ENCODE peak calls at places on chromosome 14, in seven cellular contexts. K is IMR-90, F is breast epithelium, H is Peyer's patch, G is NB4, Z is esophagus squamous epithelium, V is A549. N is an unnamed sample.

GRCh38 chr14:32480337-32480736 is 151.2 kb downstream of the AKAP6 start:
- DNase-seq in Z (no peak), H (no peak), G (no peak), V (no peak), K (peak; percentile 70), F (no peak), N (no peak)

GRCh38 chr14:91918159-91918883 is 29.2 kb downstream of the FBLN5 start:
- DNase-seq in G (no peak), K (no peak), H (no peak), V (no peak), Z (no peak), F (no peak), N (no peak)

GRCh38 chr14:70909788-70910614 is 2.7 kb downstream of the PCNX1 start:
- DNase-seq in V (no peak), Z (no peak), G (peak; percentile 49), K (no peak), F (no peak), H (no peak), N (no peak)

GRCh38 chr14:51643137-51643536 is 8.6 kb upstream of the FRMD6 start:
- DNase-seq in V (no peak), K (peak; percentile 79), G (no peak), F (no peak), H (no peak), Z (no peak), N (no peak)

GRCh38 chr14:52929192-52929807 is 21.6 kb downstream of the FERMT2 start:
- DNase-seq in H (no peak), Z (no peak), K (no peak), G (no peak), F (no peak), V (no peak), N (no peak)

GRCh38 chr14:70011708-70012107 is 132.5 kb downstream of the SMOC1 start:
- DNase-seq in G (no peak), F (no peak), K (no peak), V (no peak), Z (no peak), H (no peak), N (peak; percentile 34)

GRCh38 chr14:24368215-24368561 is 204 bp downstream of the NFATC4 start:
- DNase-seq in F (no peak), Z (no peak), V (no peak), H (peak; percentile 18), K (no peak), G (no peak), N (no peak)

GRCh38 chr14:99159341-99160340 is 112.4 kb downstream of the BCL11B start:
- DNase-seq in Z (no peak), V (no peak), F (peak; percentile 36), G (no peak), H (no peak), K (no peak), N (peak; percentile 76)

GRCh38 chr14:22664261-22664660 is 20.1 kb upstream of the OR6J1 start:
- DNase-seq in K (no peak), H (no peak), Z (no peak), V (no peak), F (no peak), G (no peak), N (no peak)

GRCh38 chr14:68571073-68571703 is 221.7 kb downstream of the ZFP36L1 start:
- DNase-seq in V (no peak), G (no peak), H (no peak), F (no peak), Z (no peak), K (no peak), N (no peak)

GRCh38 chr14:59464651-59465569 is at the start of gene GPR135:
- DNase-seq in V (no peak), H (peak; percentile 66), F (peak; percentile 55), Z (no peak), G (no peak), K (peak; percentile 56), N (no peak)
- TF ChIP-seq POLR2A in V (no peak), H (no peak), F (no peak), Z (no peak), G (no peak), K (no peak), N (no peak)

GRCh38 chr14:39182770-39183684 is 8.0 kb downstream of the PNN start:
- DNase-seq in H (no peak), Z (no peak), K (no peak), F (no peak), G (no peak), V (no peak), N (no peak)

GRCh38 chr14:39181693-39182047 is 6.6 kb downstream of the PNN start:
- DNase-seq in H (no peak), F (no peak), K (no peak), Z (no peak), V (no peak), G (no peak), N (no peak)

GRCh38 chr14:39179042-39179441 is 4.0 kb downstream of the PNN start:
- DNase-seq in F (no peak), V (no peak), G (no peak), H (no peak), Z (no peak), K (no peak), N (no peak)

GRCh38 chr14:39180553-39180952 is 5.5 kb downstream of the PNN start:
- DNase-seq in Z (no peak), G (no peak), F (no peak), H (no peak), V (no peak), K (no peak), N (no peak)

DNA sequence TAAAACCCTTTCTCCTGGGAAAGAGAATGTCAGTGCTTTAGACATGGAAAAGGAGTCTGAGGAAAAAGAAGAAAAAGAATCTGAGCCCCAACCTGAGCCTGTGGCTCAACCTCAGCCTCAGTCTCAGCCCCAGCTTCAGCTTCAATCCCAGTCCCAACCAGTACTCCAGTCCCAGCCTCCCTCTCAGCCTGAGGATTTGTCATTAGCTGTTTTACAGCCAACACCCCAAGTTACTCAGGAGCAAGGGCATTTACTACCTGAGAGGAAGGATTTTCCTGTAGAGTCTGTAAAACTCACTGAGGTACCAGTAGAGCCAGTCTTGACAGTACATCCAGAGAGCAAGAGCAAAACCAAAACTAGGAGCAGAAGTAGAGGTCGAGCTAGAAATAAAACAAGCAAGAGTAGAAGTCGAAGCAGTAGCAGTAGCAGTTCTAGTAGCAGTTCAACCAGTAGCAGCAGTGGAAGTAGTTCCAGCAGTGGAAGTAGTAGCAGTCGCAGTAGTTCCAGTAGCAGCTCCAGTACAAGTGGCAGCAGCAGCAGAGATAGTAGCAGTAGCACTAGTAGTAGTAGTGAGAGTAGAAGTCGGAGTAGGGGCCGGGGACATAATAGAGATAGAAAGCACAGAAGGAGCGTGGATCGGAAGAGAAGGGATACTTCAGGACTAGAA is 6.1 kb downstream of the PNN start:
- DNase-seq in H (no peak), Z (no peak), G (no peak), K (no peak), F (no peak), V (no peak), N (no peak)
- TF ChIP-seq POLR2A in H (no peak), Z (no peak), G (peak; percentile 20), K (peak; percentile 22), F (no peak), V (no peak), N (no peak)

DNA sequence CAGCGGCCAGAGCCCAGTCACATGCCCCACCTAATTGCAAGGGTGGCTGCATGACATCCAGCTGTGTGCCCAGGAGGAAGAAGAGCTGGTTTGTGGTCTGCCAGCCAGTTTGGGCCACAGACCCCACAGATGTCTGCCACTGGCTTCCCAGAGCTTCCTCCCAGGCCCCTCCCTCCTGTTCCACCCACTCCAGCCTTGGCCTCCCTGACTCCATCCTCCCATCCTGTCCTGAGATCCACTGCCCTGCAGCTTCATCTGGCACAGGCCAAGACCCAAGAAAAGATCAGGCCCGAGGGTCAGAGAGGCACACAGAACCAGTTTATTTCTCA is 5.9 kb downstream of the NGB start:
- DNase-seq in K (no peak), H (no peak), V (no peak), Z (no peak), F (no peak), G (no peak), N (no peak)
- TF ChIP-seq POLR2A in K (no peak), H (no peak), V (no peak), Z (no peak), F (no peak), G (no peak), N (no peak)

DNA sequence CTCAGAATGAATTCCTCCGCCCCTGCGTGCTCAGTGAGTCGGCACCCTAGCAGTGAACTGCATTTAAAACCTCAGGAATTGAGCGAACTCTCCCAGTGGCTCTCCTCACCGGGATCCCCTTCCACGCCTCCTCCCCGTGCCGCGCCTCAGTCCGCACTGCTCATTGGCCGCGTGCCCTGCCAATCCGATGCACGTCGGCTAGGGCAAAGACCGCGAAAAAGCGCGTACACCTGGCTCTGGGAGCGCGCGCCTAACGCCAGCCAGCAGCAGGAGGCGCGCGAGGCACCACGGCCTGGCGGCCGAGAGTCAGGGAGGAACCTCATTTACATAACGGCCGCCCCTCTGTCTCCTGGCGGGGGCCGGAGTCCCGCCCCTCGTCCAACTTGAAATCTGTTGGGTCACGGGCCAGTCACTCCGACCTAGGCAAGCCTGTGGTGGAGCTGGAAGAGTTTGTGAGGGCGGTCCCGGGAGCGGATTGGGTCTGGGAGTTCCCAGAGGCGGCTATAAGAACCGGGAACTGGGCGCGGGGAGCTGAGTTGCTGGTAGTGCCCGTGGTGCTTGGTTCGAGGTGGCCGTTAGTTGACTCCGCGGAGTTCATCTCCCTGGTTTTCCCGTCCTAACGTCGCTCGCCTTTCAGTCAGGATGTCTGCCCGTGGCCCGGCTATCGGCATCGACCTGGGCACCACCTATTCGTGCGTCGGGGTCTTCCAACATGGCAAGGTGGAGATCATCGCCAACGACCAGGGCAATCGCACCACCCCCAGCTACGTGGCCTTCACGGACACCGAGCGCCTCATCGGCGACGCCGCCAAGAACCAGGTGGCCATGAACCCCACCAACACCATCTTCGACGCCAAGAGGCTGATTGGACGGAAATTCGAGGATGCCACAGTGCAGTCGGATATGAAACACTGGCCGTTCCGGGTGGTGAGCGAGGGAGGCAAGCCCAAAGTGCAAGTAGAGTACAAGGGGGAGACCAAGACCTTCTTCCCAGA is at the start of gene HSPA2:
- DNase-seq in G (peak; percentile 91), V (peak; percentile 97), F (peak; percentile 99), K (peak; percentile 99), Z (peak; percentile 92), H (peak; percentile 94), N (peak; percentile 99)
- TF ChIP-seq POLR2A in G (no peak), V (peak; percentile 100), F (peak; percentile 90), K (peak; percentile 98), Z (peak; percentile 98), H (peak; percentile 93), N (peak; percentile 90)

GRCh38 chr14:101767618-101768362 is 6.3 kb downstream of the PPP2R5C start:
- DNase-seq in K (no peak), H (no peak), F (no peak), G (no peak), Z (no peak), V (no peak), N (no peak)
- TF ChIP-seq POLR2A in K (no peak), H (no peak), F (no peak), G (no peak), Z (no peak), V (no peak), N (no peak)